ENCODE peak calls at places on chromosomes 7 and 10, in six cellular contexts. B is Calu3, F is cardiac muscle cell, L is lower leg skin, R is NCI-H187 treated with DMSO at 0.1 percent for 48 hours, Z is HCT116. T is an unnamed sample.
A peak's percentile ranks its signal among the peaks of the same experiment; 100 is the strongest.

GRCh38 chr10:488081-488932 is 201.2 kb downstream of the DIP2C start:
- DNase-seq in L (no peak), F (no peak), B (no peak), Z (no peak), R (no peak), T (no peak)

GRCh38 chr7:116545411-116545993 is 20.7 kb downstream of the CAV1 start:
- DNase-seq in L (no peak), F (no peak), B (no peak), R (no peak), Z (no peak), T (peak; percentile 14)

GRCh38 chr10:22805304-22805703 is 90.9 kb upstream of the PIP4K2A start:
- DNase-seq in L (peak; percentile 61), Z (no peak), F (peak; percentile 39), R (peak; percentile 48), B (no peak), T (peak; percentile 85)

GRCh38 chr10:30355601-30356000 is 6.5 kb upstream of the MTPAP start:
- DNase-seq in B (no peak), L (no peak), R (no peak), F (no peak), Z (no peak), T (no peak)

GRCh38 chr10:78687616-78688015 is 381.1 kb upstream of the ZMIZ1 start:
- DNase-seq in F (no peak), L (no peak), B (no peak), R (no peak), Z (no peak), T (no peak)

GRCh38 chr10:35420044-35420443 is 83.7 kb downstream of the CCNY start:
- DNase-seq in R (no peak), B (no peak), L (no peak), Z (no peak), F (peak; percentile 52), T (no peak)

GRCh38 chr7:44078521-44078920 is 3.8 kb downstream of the POLM start:
- DNase-seq in B (no peak), F (no peak), Z (no peak), L (no peak), R (no peak), T (no peak)

GRCh38 chr7:85154282-85154937 is 32.4 kb downstream of the SEMA3D start:
- DNase-seq in L (no peak), F (no peak), R (no peak), Z (no peak), B (no peak), T (no peak)

GRCh38 chr10:30559118-30559684 is 70.4 kb downstream of the LYZL2 start:
- DNase-seq in B (no peak), L (no peak), F (no peak), Z (no peak), R (no peak), T (no peak)

GRCh38 chr10:96613565-96613964 is 26.8 kb upstream of the TM9SF3 start:
- DNase-seq in B (no peak), R (no peak), L (no peak), Z (no peak), F (no peak), T (no peak)

GRCh38 chr7:76009672-76010600 is 15.5 kb upstream of the TMEM120A start:
- DNase-seq in B (no peak), Z (no peak), F (no peak), R (no peak), L (no peak), T (no peak)

GRCh38 chr7:131931368-131931767 is 374.9 kb upstream of the PODXL start:
- DNase-seq in R (no peak), Z (no peak), F (no peak), L (no peak), B (no peak), T (no peak)

GRCh38 chr7:28629216-28629848 is 217.0 kb downstream of the CREB5 start:
- DNase-seq in B (no peak), R (no peak), F (peak; percentile 9), Z (no peak), L (no peak), T (peak; percentile 51)

GRCh38 chr10:75507469-75507868 is 76.0 kb downstream of the LRMDA start:
- DNase-seq in L (no peak), F (no peak), Z (no peak), B (no peak), R (no peak), T (no peak)

GRCh38 chr7:29116361-29116760 is 30.0 kb downstream of the CPVL start:
- DNase-seq in R (no peak), B (no peak), Z (no peak), L (no peak), F (no peak), T (no peak)

GRCh38 chr10:61779950-61780659 is 117.4 kb downstream of the CABCOCO1 start:
- DNase-seq in F (peak; percentile 93), Z (no peak), L (no peak), B (peak; percentile 64), R (no peak), T (no peak)

GRCh38 chr7:155194531-155195140 is 103.0 kb upstream of the INSIG1 start:
- DNase-seq in Z (no peak), B (no peak), R (no peak), F (no peak), L (no peak), T (no peak)

GRCh38 chr7:140053812-140054539 is 8.8 kb downstream of the PARP12 start:
- DNase-seq in L (no peak), R (no peak), Z (no peak), F (no peak), B (no peak), T (no peak)

GRCh38 chr7:99224263-99224947 is 16.5 kb upstream of the KPNA7 start:
- DNase-seq in B (peak; percentile 62), L (no peak), Z (peak; percentile 37), F (peak; percentile 26), R (no peak), T (no peak)

GRCh38 chr7:19899517-19899916 is 126.1 kb upstream of the TMEM196 start:
- DNase-seq in R (no peak), F (peak; percentile 37), B (peak; percentile 47), Z (no peak), L (no peak), T (no peak)

GRCh38 chr10:124657806-124658205 is 86.4 kb downstream of the FAM53B start:
- DNase-seq in Z (no peak), R (no peak), L (no peak), F (peak; percentile 43), B (no peak), T (no peak)

GRCh38 chr7:132160525-132161230 is 415.6 kb downstream of the PLXNA4 start:
- DNase-seq in B (no peak), Z (no peak), L (no peak), R (no peak), F (no peak), T (no peak)

GRCh38 chr10:84613336-84614021 is 285.1 kb downstream of the CCSER2 start:
- DNase-seq in B (peak; percentile 56), Z (peak; percentile 72), R (no peak), F (peak; percentile 20), L (no peak), T (peak; percentile 42)

GRCh38 chr7:158410720-158411119 is 176.9 kb downstream of the PTPRN2 start:
- DNase-seq in B (no peak), F (no peak), Z (no peak), L (no peak), R (no peak), T (no peak)

GRCh38 chr10:59323036-59323459 is 39.3 kb downstream of the FAM13C start:
- DNase-seq in Z (no peak), B (no peak), R (no peak), L (no peak), F (no peak), T (no peak)

GRCh38 chr10:108782411-108782810 is 1140.9 kb downstream of the XPNPEP1 start:
- DNase-seq in Z (no peak), B (no peak), L (no peak), R (no peak), F (no peak), T (no peak)

GRCh38 chr10:11165591-11166543 is 148.2 kb downstream of the CELF2 start:
- DNase-seq in Z (no peak), F (no peak), B (no peak), R (no peak), L (peak; percentile 56), T (no peak)

GRCh38 chr7:41979834-41980307 is 257.1 kb downstream of the GLI3 start:
- DNase-seq in F (peak; percentile 87), L (no peak), B (peak; percentile 26), Z (peak; percentile 3), R (no peak), T (no peak)

T was measured in pons.